ENCODE peak calls at places on chromosome 9, in ten cellular contexts. E is hepatocyte; L is left ventricle myocardium inferior; Z is heart left ventricle; D is neural progenitor cell; X is CD4-positive, alpha-beta T cell; I is body of pancreas; P is psoas muscle; U is ovary; C is HepG2. V is an unnamed sample.

GRCh38 chr9:112437406-112437805 is 49.2 kb upstream of the KIAA1958 start:
- DNase-seq in E (no peak), L (no peak), Z (no peak), D (no peak), X (no peak), I (no peak), P (no peak), U (no peak), C (no peak), V (no peak)

GRCh38 chr9:112162644-112163413 is 12.3 kb downstream of the SUSD1 start:
- DNase-seq in E (peak; percentile 19), L (no peak), Z (no peak), D (no peak), X (no peak), I (no peak), P (no peak), U (no peak), C (no peak), V (no peak)

GRCh38 chr9:78306222-78307076 is 9.5 kb downstream of the PSAT1 start:
- DNase-seq in E (no peak), L (no peak), Z (no peak), D (no peak), X (no peak), I (peak; percentile 54), P (no peak), U (no peak), C (no peak), V (no peak)

GRCh38 chr9:87959916-87960581 is 14.3 kb downstream of the CDK20 start:
- DNase-seq in E (peak; percentile 53), L (no peak), Z (no peak), D (no peak), X (no peak), I (peak; percentile 64), P (no peak), U (no peak), C (no peak), V (no peak)

GRCh38 chr9:3968891-3969290 is 331.0 kb downstream of the GLIS3 start:
- DNase-seq in E (no peak), L (no peak), Z (no peak), D (no peak), X (no peak), I (peak; percentile 12), P (no peak), U (no peak), C (peak; percentile 16), V (no peak)

GRCh38 chr9:31103836-31104235 is 1280.6 kb upstream of the ACO1 start:
- DNase-seq in E (no peak), L (no peak), Z (no peak), D (no peak), X (no peak), I (no peak), P (no peak), U (no peak), C (no peak), V (no peak)

GRCh38 chr9:88776717-88777497 is 214.4 kb upstream of the S1PR3 start:
- DNase-seq in E (no peak), L (no peak), Z (no peak), D (no peak), X (no peak), I (no peak), P (no peak), U (no peak), C (peak; percentile 15), V (no peak)

GRCh38 chr9:98787766-98788335 is 8.5 kb downstream of the ANKS6 start:
- DNase-seq in E (no peak), L (no peak), Z (no peak), D (no peak), X (no peak), I (no peak), P (no peak), U (no peak), C (no peak), V (no peak)

GRCh38 chr9:28951945-28952344 is 1378.7 kb upstream of the C9orf72 start:
- DNase-seq in E (no peak), L (no peak), Z (no peak), D (no peak), X (no peak), I (no peak), P (no peak), U (no peak), C (peak; percentile 4), V (no peak)

GRCh38 chr9:109771084-109771483 is 8.9 kb upstream of the PALM2AKAP2 start:
- DNase-seq in E (no peak), L (no peak), Z (no peak), D (peak; percentile 65), X (no peak), I (no peak), P (no peak), U (no peak), C (no peak), V (no peak)

GRCh38 chr9:93567271-93567959 is 9.0 kb upstream of the PHF2 start:
- DNase-seq in E (no peak), L (no peak), Z (no peak), D (peak; percentile 39), X (no peak), I (no peak), P (no peak), U (peak; percentile 59), C (no peak), V (no peak)

GRCh38 chr9:91978739-91979414 is 28.8 kb upstream of the ROR2 start:
- DNase-seq in E (peak; percentile 43), L (no peak), Z (no peak), D (peak; percentile 71), X (no peak), I (peak; percentile 5), P (no peak), U (no peak), C (no peak), V (peak; percentile 29)

GRCh38 chr9:98161851-98162250 is 30.6 kb downstream of the CORO2A start:
- DNase-seq in E (no peak), L (no peak), Z (no peak), D (no peak), X (no peak), I (no peak), P (no peak), U (no peak), C (no peak), V (no peak)

GRCh38 chr9:125559894-125560293 is 147.1 kb downstream of the MAPKAP1 start:
- DNase-seq in E (no peak), L (no peak), Z (no peak), D (no peak), X (no peak), I (no peak), P (no peak), U (no peak), C (no peak), V (no peak)
- TF ChIP-seq CTCF in E (no peak), L (no peak), Z (no peak), D (no peak), X (no peak), I (no peak), P (no peak), U (no peak), C (no peak), V (no peak)

GRCh38 chr9:83622814-83623633 is at the start of gene IDNK:
- DNase-seq in E (peak; percentile 83), L (peak; percentile 73), Z (peak; percentile 80), D (peak; percentile 85), X (peak; percentile 40), I (peak; percentile 60), P (peak; percentile 67), U (peak; percentile 73), C (peak; percentile 67), V (peak; percentile 74)

GRCh38 chr9:83625120-83625710 is 2.3 kb downstream of the IDNK start:
- DNase-seq in E (no peak), L (no peak), Z (no peak), D (no peak), X (no peak), I (no peak), P (no peak), U (no peak), C (no peak), V (no peak)

GRCh38 chr9:83620841-83621636 is 1.9 kb upstream of the IDNK start:
- DNase-seq in E (peak; percentile 77), L (peak; percentile 21), Z (no peak), D (peak; percentile 78), X (peak; percentile 22), I (peak; percentile 52), P (no peak), U (no peak), C (peak; percentile 75), V (peak; percentile 35)

GRCh38 chr9:83623634-83623991 is 670 bp downstream of the IDNK start:
- DNase-seq in E (peak; percentile 15), L (no peak), Z (no peak), D (no peak), X (no peak), I (no peak), P (no peak), U (no peak), C (peak; percentile 46), V (no peak)

DNA sequence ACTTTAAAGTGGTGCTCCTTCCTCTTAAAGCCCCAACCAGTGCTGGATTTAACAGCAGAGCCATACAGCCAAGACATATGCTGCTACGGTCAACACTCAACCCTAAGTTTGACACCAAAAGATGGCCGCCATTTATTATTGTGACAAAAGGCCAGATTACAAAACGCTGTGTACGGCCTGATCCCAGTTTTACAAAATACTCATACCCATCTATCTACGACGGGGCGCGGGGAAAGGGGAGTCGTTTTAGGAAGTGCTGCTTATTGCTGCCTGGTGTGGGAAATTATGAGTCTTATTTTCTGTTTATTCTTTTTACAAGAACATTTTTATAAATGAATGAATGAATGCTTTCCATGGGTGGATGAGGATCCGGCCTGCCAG is 520 bp upstream of the IDNK start:
- DNase-seq in E (no peak), L (no peak), Z (no peak), D (no peak), X (no peak), I (no peak), P (no peak), U (no peak), C (no peak), V (no peak)
- TF ChIP-seq CTCF in E (no peak), L (no peak), Z (no peak), D (no peak), X (no peak), I (no peak), P (no peak), U (no peak), C (no peak), V (no peak)

DNA sequence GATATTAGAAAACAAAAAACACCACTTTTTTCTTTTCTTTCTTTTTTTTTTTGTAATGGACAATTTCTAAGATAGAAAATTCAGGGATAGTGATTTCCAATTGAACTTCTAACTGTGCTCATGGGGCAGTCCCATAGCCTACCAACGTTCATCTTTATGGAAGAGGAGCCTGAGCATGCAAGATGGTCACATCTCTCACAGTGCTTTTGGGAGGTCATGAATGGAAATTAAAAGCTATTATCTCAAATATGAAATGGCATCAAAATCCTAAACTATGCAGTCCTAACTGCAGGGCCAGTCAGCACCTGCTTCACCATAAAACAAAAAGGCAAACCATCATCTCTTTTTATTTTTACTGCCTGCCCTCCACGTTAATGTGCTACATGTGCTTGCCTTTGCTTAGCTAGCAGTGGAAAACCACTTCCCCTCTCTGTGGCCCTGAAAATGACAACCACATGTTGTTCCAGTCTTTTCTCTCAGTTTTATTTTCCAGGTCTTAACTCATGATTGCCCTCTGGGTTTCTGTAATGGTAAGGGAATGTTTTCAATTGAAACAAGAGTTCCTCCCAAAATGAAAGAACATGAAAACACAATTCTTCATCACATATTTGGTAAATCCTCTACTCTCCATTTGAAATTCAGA is 16.7 kb downstream of the IFNB1 start:
- DNase-seq in E (peak; percentile 16), L (no peak), Z (no peak), D (no peak), X (no peak), I (no peak), P (no peak), U (no peak), C (no peak), V (no peak)
- TF ChIP-seq CTCF in E (no peak), L (no peak), Z (no peak), D (no peak), X (no peak), I (no peak), P (no peak), U (no peak), C (no peak), V (no peak)

GRCh38 chr9:70291446-70291845 is 32.7 kb downstream of the SMC5 start:
- DNase-seq in E (no peak), L (no peak), Z (no peak), D (no peak), X (no peak), I (no peak), P (no peak), U (no peak), C (no peak), V (no peak)
- TF ChIP-seq CTCF in E (no peak), L (no peak), Z (no peak), D (no peak), X (no peak), I (no peak), P (no peak), U (no peak), C (no peak), V (no peak)

V was measured in nephron progenitor cell.